ENCODE peak calls at places on chromosomes 3 and 15, in four cellular contexts. A is NCI-H1092 treated with DMSO at 0.1 percent for 48 hours, E is aorta, P is choroid plexus epithelial cell. Z is an unnamed sample.
A peak's percentile ranks its signal among the peaks of the same experiment; 100 is the strongest.

GRCh38 chr3:122745365-122746021 is 48.1 kb downstream of the HSPBAP1 start:
- DNase-seq in A (no peak), E (no peak), P (peak; percentile 91), Z (no peak)

GRCh38 chr15:95304874-95305271 is 1025.6 kb upstream of the NR2F2 start:
- DNase-seq in A (no peak), E (no peak), P (no peak), Z (no peak)

GRCh38 chr3:27578032-27578431 is 93.8 kb upstream of the SLC4A7 start:
- DNase-seq in A (no peak), E (no peak), P (peak; percentile 53), Z (no peak)

GRCh38 chr3:14806641-14807263 is 12.0 kb upstream of the FGD5 start:
- DNase-seq in A (no peak), E (peak; percentile 67), P (peak; percentile 40), Z (no peak)

GRCh38 chr3:108629974-108630373 is 40.5 kb downstream of the DZIP3 start:
- DNase-seq in A (no peak), E (no peak), P (no peak), Z (no peak)

GRCh38 chr15:92907880-92908279 is 7.8 kb downstream of the CHD2 start:
- DNase-seq in A (no peak), E (no peak), P (peak; percentile 85), Z (no peak)

GRCh38 chr3:12436514-12437222 is 47.6 kb upstream of the TSEN2 start:
- DNase-seq in A (no peak), E (no peak), P (peak; percentile 44), Z (no peak)

GRCh38 chr3:45583021-45583851 is 11.3 kb upstream of the LIMD1 start:
- DNase-seq in A (peak; percentile 1), E (peak; percentile 74), P (peak; percentile 39), Z (no peak)

GRCh38 chr3:21894459-21895083 is 143.6 kb upstream of the ZNF385D start:
- DNase-seq in A (no peak), E (no peak), P (peak; percentile 62), Z (no peak)

GRCh38 chr3:125606291-125606690 is 11.0 kb upstream of the OSBPL11 start:
- DNase-seq in A (no peak), E (no peak), P (no peak), Z (no peak)

GRCh38 chr3:66303556-66303955 is 82.8 kb downstream of the SLC25A26 start:
- DNase-seq in A (no peak), E (no peak), P (no peak), Z (no peak)

GRCh38 chr3:69855436-69856162 is 116.3 kb downstream of the MITF start:
- DNase-seq in A (no peak), E (no peak), P (peak; percentile 84), Z (no peak)

GRCh38 chr3:192417012-192417411 is 310.3 kb downstream of the FGF12 start:
- DNase-seq in A (no peak), E (no peak), P (no peak), Z (no peak)

GRCh38 chr15:81069356-81069755 is 64.7 kb upstream of the CFAP161 start:
- DNase-seq in A (no peak), E (no peak), P (no peak), Z (no peak)

GRCh38 chr3:122458992-122459391 is 43.1 kb upstream of the WDR5B start:
- DNase-seq in A (peak; percentile 6), E (no peak), P (peak; percentile 81), Z (no peak)

GRCh38 chr15:52292780-52293392 is 2.7 kb downstream of the MYO5C start:
- DNase-seq in A (no peak), E (no peak), P (no peak), Z (no peak)

GRCh38 chr3:169966951-169967915 is 626 bp downstream of the SEC62 start:
- DNase-seq in A (peak; percentile 87), E (peak; percentile 84), P (peak; percentile 66), Z (no peak)

Z was measured in memory B cell.